ENCODE peak calls at places on chromosome 6, in four cellular contexts. H is transverse colon, O is heart right ventricle, P is GM10248. U is an unnamed sample.

GRCh38 chr6:127186889-127187288 is 68.4 kb downstream of the RSPO3 start:
- DNase-seq in H (peak; percentile 53), O (peak; percentile 43), P (peak; percentile 26), U (peak; percentile 5)

GRCh38 chr6:108209738-108210137 is 43.9 kb downstream of the NR2E1 start:
- DNase-seq in H (no peak), O (no peak), P (no peak), U (no peak)

GRCh38 chr6:31660224-31660997 is at the start of gene C6orf47:
- DNase-seq in H (peak; percentile 91), O (peak; percentile 88), P (peak; percentile 86), U (peak; percentile 88)

GRCh38 chr6:169564453-169565240 is 137.2 kb downstream of the WDR27 start:
- DNase-seq in H (no peak), O (no peak), P (no peak), U (no peak)

GRCh38 chr6:158706369-158706982 is 56.6 kb downstream of the SYTL3 start:
- DNase-seq in H (peak; percentile 65), O (peak; percentile 36), P (no peak), U (no peak)

GRCh38 chr6:31814677-31815024 is 432 bp downstream of the HSPA1L start:
- DNase-seq in H (peak; percentile 96), O (peak; percentile 98), P (peak; percentile 80), U (peak; percentile 66)

GRCh38 chr6:109978174-109979032 is at the start of gene GPR6:
- DNase-seq in H (peak; percentile 25), O (peak; percentile 56), P (peak; percentile 75), U (peak; percentile 9)

GRCh38 chr6:35363293-35363750 is 21.0 kb downstream of the PPARD start:
- DNase-seq in H (no peak), O (peak; percentile 44), P (no peak), U (no peak)

GRCh38 chr6:79455446-79455845 is 81.8 kb downstream of the LCA5 start:
- DNase-seq in H (no peak), O (no peak), P (no peak), U (no peak)

DNA sequence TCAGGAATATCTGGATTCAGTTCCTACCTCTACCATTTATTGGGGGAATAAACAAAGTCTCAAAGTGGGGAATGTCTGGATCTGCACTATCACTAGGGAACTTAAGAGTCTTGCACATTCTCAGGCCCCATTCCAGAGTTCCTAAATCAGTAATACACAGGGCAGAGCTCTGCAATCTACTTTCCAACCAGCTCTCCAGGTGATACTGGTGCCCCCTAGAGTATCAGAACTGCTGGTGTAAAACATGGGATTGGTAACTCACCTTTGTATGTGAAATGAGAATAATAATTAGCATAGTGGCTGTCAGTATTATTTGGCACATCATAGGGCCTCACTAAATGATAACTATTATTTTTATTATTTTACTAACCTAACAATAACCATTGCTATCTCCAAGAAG is 278.8 kb upstream of the IMPG1 start:
- DNase-seq in H (no peak), O (no peak), P (no peak), U (no peak)
- TF ChIP-seq CTCF in H (no peak), O (peak; percentile 21), P (peak; percentile 1), U (peak; percentile 27)

GRCh38 chr6:133889557-133890301 is 816 bp downstream of the TCF21 start:
- DNase-seq in H (no peak), O (no peak), P (no peak), U (no peak)
- TF ChIP-seq CTCF in H (no peak), O (no peak), P (no peak), U (no peak)

GRCh38 chr6:21244897-21245470 is 348.6 kb upstream of the SOX4 start:
- DNase-seq in H (no peak), O (no peak), P (no peak), U (no peak)

GRCh38 chr6:21240709-21241108 is 352.8 kb upstream of the SOX4 start:
- DNase-seq in H (no peak), O (no peak), P (no peak), U (no peak)

GRCh38 chr6:21241231-21242130 is 352.1 kb upstream of the SOX4 start:
- DNase-seq in H (no peak), O (no peak), P (no peak), U (no peak)

GRCh38 chr6:21245488-21245887 is 348.1 kb upstream of the SOX4 start:
- DNase-seq in H (no peak), O (no peak), P (no peak), U (no peak)

GRCh38 chr6:21246075-21246474 is 347.5 kb upstream of the SOX4 start:
- DNase-seq in H (no peak), O (no peak), P (no peak), U (no peak)
- TF ChIP-seq CTCF in H (no peak), O (no peak), P (no peak), U (no peak)

GRCh38 chr6:46013639-46014038 is 2.0 kb downstream of the CLIC5 start:
- DNase-seq in H (no peak), O (no peak), P (no peak), U (no peak)

GRCh38 chr6:46015119-46015968 is at the start of gene CLIC5:
- DNase-seq in H (peak; percentile 68), O (peak; percentile 79), P (peak; percentile 61), U (peak; percentile 13)

GRCh38 chr6:46016063-46016608 is 476 bp upstream of the CLIC5 start:
- DNase-seq in H (peak; percentile 38), O (no peak), P (peak; percentile 23), U (no peak)

GRCh38 chr6:46014054-46014453 is 1.6 kb downstream of the CLIC5 start:
- DNase-seq in H (no peak), O (no peak), P (no peak), U (no peak)

GRCh38 chr6:46014511-46015118 is 1.0 kb downstream of the CLIC5 start:
- DNase-seq in H (peak; percentile 45), O (peak; percentile 48), P (no peak), U (no peak)
- TF ChIP-seq CTCF in H (no peak), O (no peak), P (no peak), U (no peak)

GRCh38 chr6:68497927-68498326 is 137.2 kb upstream of the ADGRB3 start:
- DNase-seq in H (no peak), O (no peak), P (no peak), U (no peak)
- TF ChIP-seq CTCF in H (no peak), O (no peak), P (no peak), U (no peak)

GRCh38 chr6:106611030-106611429 is 18.3 kb downstream of the RTN4IP1 start:
- DNase-seq in H (no peak), O (no peak), P (no peak), U (no peak)

GRCh38 chr6:106613590-106613989 is 15.7 kb downstream of the RTN4IP1 start:
- DNase-seq in H (no peak), O (no peak), P (no peak), U (no peak)

GRCh38 chr6:106608080-106608668 is 21.1 kb downstream of the RTN4IP1 start:
- DNase-seq in H (peak; percentile 12), O (no peak), P (peak; percentile 51), U (peak; percentile 36)

GRCh38 chr6:106612956-106613516 is 16.3 kb downstream of the RTN4IP1 start:
- DNase-seq in H (no peak), O (no peak), P (no peak), U (no peak)

DNA sequence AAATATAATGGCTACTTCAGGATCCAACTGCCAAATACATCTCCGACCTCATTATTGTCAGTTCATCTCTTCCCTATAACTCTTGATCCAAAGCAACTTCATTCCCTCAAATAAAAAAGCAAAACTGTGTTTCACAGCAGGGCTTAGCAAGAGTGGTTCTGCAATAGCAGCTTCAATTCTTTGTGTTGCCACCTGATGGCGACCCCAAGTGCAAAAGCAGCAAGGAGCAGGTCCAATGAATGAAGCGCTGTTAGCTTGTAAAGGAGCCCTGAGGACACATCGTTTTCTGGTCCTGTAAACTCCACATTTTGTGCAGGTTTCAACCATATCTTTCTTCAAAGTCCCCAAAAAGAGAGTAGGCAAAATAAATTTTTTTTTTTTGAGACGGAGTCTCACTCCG is 19.6 kb downstream of the RTN4IP1 start:
- DNase-seq in H (peak; percentile 40), O (no peak), P (no peak), U (no peak)
- TF ChIP-seq CTCF in H (peak; percentile 32), O (no peak), P (peak; percentile 57), U (peak; percentile 30)

GRCh38 chr6:125792680-125793079 is 1.9 kb downstream of the NCOA7 start:
- DNase-seq in H (no peak), O (no peak), P (no peak), U (no peak)

GRCh38 chr6:125792172-125792571 is 1.4 kb downstream of the NCOA7 start:
- DNase-seq in H (no peak), O (no peak), P (no peak), U (no peak)

GRCh38 chr6:125790403-125791150 is at the start of gene NCOA7:
- DNase-seq in H (peak; percentile 82), O (peak; percentile 86), P (peak; percentile 85), U (peak; percentile 89)

GRCh38 chr6:125791151-125791819 is 525 bp downstream of the NCOA7 start:
- DNase-seq in H (peak; percentile 46), O (peak; percentile 30), P (peak; percentile 55), U (no peak)

GRCh38 chr6:125791820-125792165 is 1.0 kb downstream of the NCOA7 start:
- DNase-seq in H (no peak), O (no peak), P (no peak), U (no peak)
- TF ChIP-seq CTCF in H (no peak), O (no peak), P (no peak), U (no peak)

DNA sequence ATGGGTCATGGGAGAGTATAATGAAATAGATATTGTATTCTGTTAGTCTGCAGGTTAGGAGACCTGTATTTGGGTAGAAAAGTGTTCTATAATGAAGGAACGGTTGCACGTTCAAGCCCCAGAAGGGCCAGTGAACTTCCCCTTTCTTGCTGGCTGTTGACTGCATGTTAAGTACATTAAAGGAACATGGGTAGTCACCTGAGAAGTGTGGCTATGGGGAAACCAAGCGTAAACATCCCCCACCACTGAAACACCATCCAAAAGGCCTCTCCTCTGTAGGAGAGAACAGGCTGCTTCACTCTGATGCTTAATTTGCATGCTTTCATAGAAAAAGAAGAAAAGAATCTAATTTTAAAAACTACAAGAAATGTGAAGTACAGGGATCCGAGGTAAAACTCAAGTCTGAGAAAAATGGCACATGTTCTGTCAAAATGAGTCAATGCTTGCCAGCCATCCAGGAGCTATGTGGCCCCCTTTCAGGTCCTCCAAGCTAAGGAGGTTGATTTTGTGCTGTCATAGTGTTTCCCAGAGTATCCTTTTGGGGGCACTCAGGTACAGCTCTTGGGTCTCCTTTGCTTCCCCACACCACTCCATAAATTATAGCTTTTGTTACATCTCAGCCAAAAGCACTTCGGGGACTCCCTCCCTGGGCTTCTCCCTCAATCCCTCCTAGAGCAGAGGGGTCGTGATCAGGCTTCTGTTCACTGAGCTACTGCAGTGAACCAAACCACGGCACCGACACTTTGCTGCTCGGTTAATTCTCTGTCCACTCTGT is 283.7 kb upstream of the AGPAT4 start:
- DNase-seq in H (no peak), O (no peak), P (no peak), U (no peak)
- TF ChIP-seq CTCF in H (no peak), O (no peak), P (no peak), U (peak; percentile 9)

DNA sequence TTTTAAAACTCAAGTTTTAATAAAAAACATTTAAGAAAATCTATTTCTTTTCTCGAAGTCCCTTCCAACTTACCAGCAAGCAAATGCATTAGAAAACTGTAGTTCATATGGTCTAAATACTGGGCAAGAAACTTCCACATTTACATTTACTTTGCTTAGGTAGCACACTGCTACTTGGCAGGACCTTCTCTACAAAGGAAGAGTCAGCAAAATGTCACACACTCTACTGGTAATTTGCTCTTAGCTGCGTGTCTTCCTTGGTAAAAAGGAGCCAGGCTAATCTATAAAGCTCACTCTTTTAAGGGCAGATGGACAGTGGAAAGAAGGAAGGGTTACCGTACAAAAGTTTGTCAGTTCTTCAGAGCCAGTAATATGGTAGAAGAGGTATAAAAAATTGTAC is 45.7 kb downstream of the MAP3K7 start:
- DNase-seq in H (no peak), O (no peak), P (no peak), U (no peak)
- TF ChIP-seq CTCF in H (no peak), O (no peak), P (no peak), U (no peak)

U was measured in GM06990.